ENCODE peak calls at places on chromosomes 6 and 20, in nine cellular contexts. C is fibroblast of lung, E is HCT116, W is GM12878, B is PC-3, P is mammary epithelial cell, Q is GM23248, A is endothelial cell of umbilical vein, I is neural progenitor cell. S is an unnamed sample.

GRCh38 chr6:140050232-140050995 is 676.0 kb upstream of the CITED2 start:
- DNase-seq in C (peak), E (no peak), W (no peak), B (peak), P (peak), Q (peak), A (no peak), I (peak), S (peak)

GRCh38 chr6:21918081-21918480 is 324.5 kb downstream of the SOX4 start:
- DNase-seq in C (no peak), E (no peak), W (no peak), B (no peak), P (no peak), Q (no peak), A (no peak), I (no peak), S (peak)

GRCh38 chr20:38847840-38848239 is 42.3 kb downstream of the PPP1R16B start:
- DNase-seq in C (no peak), E (no peak), W (no peak), B (no peak), P (no peak), Q (no peak), A (no peak), I (no peak), S (no peak)

GRCh38 chr6:2725999-2726567 is 24.6 kb downstream of the MYLK4 start:
- DNase-seq in C (peak), E (no peak), W (peak), B (no peak), P (no peak), Q (peak), A (peak), I (no peak), S (peak)

GRCh38 chr6:28251648-28252506 is at the start of gene ZKSCAN4:
- DNase-seq in C (peak), E (peak), W (peak), B (peak), P (peak), Q (peak), A (peak), I (peak), S (peak)

GRCh38 chr6:1485678-1486077 is 96.3 kb downstream of the FOXF2 start:
- DNase-seq in C (peak), E (peak), W (no peak), B (peak), P (peak), Q (peak), A (peak), I (no peak), S (peak)

GRCh38 chr6:52284131-52284459 is 447 bp downstream of the MCM3 start:
- DNase-seq in C (no peak), E (no peak), W (no peak), B (peak), P (no peak), Q (peak), A (no peak), I (peak), S (peak)

GRCh38 chr6:15535495-15536200 is 127.2 kb downstream of the DTNBP1 start:
- DNase-seq in C (no peak), E (no peak), W (no peak), B (no peak), P (no peak), Q (no peak), A (no peak), I (no peak), S (no peak)

GRCh38 chr6:71545905-71546304 is 257.3 kb downstream of the OGFRL1 start:
- DNase-seq in C (no peak), E (no peak), W (no peak), B (no peak), P (no peak), Q (no peak), A (no peak), I (no peak), S (no peak)

GRCh38 chr20:57657537-57658446 is 37.6 kb upstream of the ZBP1 start:
- DNase-seq in C (no peak), E (no peak), W (no peak), B (no peak), P (peak), Q (no peak), A (no peak), I (no peak), S (no peak)

GRCh38 chr6:125232466-125232865 is 69.3 kb downstream of the HDDC2 start:
- DNase-seq in C (peak), E (no peak), W (no peak), B (no peak), P (no peak), Q (peak), A (no peak), I (no peak), S (no peak)

GRCh38 chr6:154403803-154404202 is 47.2 kb upstream of the IPCEF1 start:
- DNase-seq in C (peak), E (no peak), W (no peak), B (peak), P (peak), Q (peak), A (no peak), I (no peak), S (peak)

GRCh38 chr6:7545509-7546369 is 4.3 kb downstream of the DSP start:
- DNase-seq in C (no peak), E (no peak), W (no peak), B (no peak), P (peak), Q (peak), A (no peak), I (no peak), S (peak)

GRCh38 chr6:46010771-46011170 is 4.9 kb downstream of the CLIC5 start:
- DNase-seq in C (no peak), E (no peak), W (no peak), B (no peak), P (no peak), Q (peak), A (no peak), I (no peak), S (peak)

GRCh38 chr6:154998855-154999254 is 3.7 kb downstream of the TIAM2 start:
- DNase-seq in C (no peak), E (no peak), W (no peak), B (no peak), P (no peak), Q (no peak), A (no peak), I (no peak), S (no peak)

GRCh38 chr20:3915691-3916090 is 26.5 kb downstream of the PANK2 start:
- DNase-seq in C (no peak), E (no peak), W (no peak), B (no peak), P (no peak), Q (no peak), A (no peak), I (no peak), S (no peak)

GRCh38 chr6:144140859-144141258 is 9.5 kb upstream of the STX11 start:
- DNase-seq in C (no peak), E (no peak), W (no peak), B (no peak), P (no peak), Q (no peak), A (no peak), I (no peak), S (no peak)

GRCh38 chr20:63268256-63268655 is 4.4 kb upstream of the ARFGAP1 start:
- DNase-seq in C (no peak), E (no peak), W (no peak), B (no peak), P (no peak), Q (peak), A (no peak), I (no peak), S (no peak)

DNA sequence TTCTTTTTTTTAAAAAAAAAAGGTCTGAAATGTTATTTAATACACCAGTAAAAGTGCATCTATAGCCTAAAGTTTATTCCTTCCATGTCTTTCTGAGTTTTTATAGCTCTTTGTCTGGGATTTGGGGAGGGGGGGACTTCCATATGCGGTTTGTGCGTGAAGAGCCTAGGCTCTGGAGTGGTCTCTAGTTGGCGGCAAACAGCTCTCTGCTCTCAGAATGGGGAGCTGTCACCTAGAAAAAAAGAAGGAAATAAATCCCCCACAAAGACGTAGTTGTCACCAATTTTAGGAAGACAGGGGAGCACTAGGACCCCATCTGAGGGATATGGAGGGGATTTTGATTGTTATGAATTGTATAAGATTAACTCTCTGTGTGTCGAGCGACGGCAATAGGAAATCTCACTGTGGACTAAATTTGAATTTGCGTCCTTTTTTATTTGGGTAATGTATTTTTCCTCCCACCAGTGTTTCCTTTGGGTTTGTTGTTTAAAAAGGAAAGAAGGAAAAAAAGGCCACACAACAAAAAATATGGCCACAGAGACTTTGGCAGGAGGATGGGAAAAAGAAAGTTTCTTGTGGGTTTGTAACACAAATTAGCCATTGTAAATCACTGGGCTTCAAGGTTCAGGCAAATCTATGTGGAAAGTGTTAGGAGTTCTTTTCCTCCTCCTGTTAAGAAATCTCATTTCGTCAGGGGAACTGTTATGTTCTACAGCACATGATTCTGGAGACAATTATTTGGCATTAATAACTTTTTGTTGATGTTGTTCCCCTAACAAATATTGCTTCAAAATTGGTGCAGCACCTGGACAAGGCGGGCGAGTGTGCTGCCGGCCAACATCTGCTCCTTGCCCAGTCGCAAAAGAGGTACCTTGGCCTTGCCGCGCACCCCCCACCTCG is 7.5 kb downstream of the POU3F2 start:
- DNase-seq in C (no peak), E (no peak), W (no peak), B (no peak), P (no peak), Q (no peak), A (no peak), I (peak), S (no peak)
- TF ChIP-seq EZH2 in C (no peak), E (no peak), W (no peak), B (no peak), P (peak), Q (no peak), A (no peak), I (peak), S (peak)

GRCh38 chr6:44223471-44224153 is at the start of gene SLC29A1:
- DNase-seq in C (peak), E (no peak), W (no peak), B (peak), P (peak), Q (peak), A (peak), I (peak), S (peak)

GRCh38 chr6:44224978-44225330 is 1.6 kb downstream of the SLC29A1 start:
- DNase-seq in C (no peak), E (no peak), W (no peak), B (no peak), P (no peak), Q (no peak), A (no peak), I (no peak), S (no peak)

GRCh38 chr6:44225579-44226325 is 2.4 kb downstream of the SLC29A1 start:
- DNase-seq in C (no peak), E (no peak), W (no peak), B (no peak), P (no peak), Q (no peak), A (no peak), I (no peak), S (no peak)

GRCh38 chr6:44222987-44223470 is 366 bp upstream of the SLC29A1 start:
- DNase-seq in C (no peak), E (no peak), W (no peak), B (peak), P (no peak), Q (peak), A (peak), I (no peak), S (no peak)

GRCh38 chr6:44224154-44224977 is 971 bp downstream of the SLC29A1 start:
- DNase-seq in C (no peak), E (no peak), W (no peak), B (peak), P (peak), Q (peak), A (peak), I (no peak), S (no peak)
- H2AFZ ChIP-seq in C (peak), E (no peak), W (peak), B (peak), P (peak), Q (peak), A (no peak), I (no peak), S (no peak)

GRCh38 chr6:106973841-106974336 is 640 bp downstream of the CD24 start:
- DNase-seq in C (no peak), E (no peak), W (no peak), B (peak), P (peak), Q (peak), A (no peak), I (peak), S (peak)
- TF ChIP-seq EZH2 in C (peak), E (no peak), W (no peak), B (no peak), P (no peak), Q (peak), A (peak), I (no peak), S (no peak)

DNA sequence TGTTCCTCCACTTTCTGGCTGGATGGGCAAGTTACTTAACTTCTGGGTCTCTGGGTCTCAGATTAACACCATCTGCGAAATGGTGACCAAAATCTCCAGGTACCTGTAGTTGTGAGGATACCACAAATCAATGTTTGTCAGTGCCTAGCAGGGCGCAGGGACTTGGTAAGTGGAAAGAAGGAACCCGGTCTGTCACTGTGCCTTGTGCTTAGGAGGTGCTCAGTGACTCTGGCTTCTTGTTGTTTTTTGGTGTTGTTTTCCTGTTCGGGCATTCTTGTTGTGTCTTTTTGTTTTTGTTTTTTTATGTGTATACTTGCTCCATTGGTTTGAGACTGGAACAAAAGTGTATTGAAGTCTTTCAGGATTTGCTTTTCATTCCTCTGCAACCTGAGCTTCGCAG is 17.8 kb downstream of the TM9SF4 start:
- DNase-seq in C (no peak), E (no peak), W (no peak), B (no peak), P (no peak), Q (no peak), A (no peak), I (no peak), S (no peak)
- H2AFZ ChIP-seq in C (no peak), E (no peak), W (no peak), B (no peak), P (no peak), Q (no peak), A (no peak), I (no peak), S (no peak)

GRCh38 chr6:10384719-10385511 is 30.0 kb downstream of the TFAP2A start:
- DNase-seq in C (no peak), E (no peak), W (no peak), B (no peak), P (no peak), Q (no peak), A (no peak), I (peak), S (no peak)
- TF ChIP-seq EZH2 in C (no peak), E (no peak), W (no peak), B (no peak), P (no peak), Q (no peak), A (no peak), I (peak), S (peak)

DNA sequence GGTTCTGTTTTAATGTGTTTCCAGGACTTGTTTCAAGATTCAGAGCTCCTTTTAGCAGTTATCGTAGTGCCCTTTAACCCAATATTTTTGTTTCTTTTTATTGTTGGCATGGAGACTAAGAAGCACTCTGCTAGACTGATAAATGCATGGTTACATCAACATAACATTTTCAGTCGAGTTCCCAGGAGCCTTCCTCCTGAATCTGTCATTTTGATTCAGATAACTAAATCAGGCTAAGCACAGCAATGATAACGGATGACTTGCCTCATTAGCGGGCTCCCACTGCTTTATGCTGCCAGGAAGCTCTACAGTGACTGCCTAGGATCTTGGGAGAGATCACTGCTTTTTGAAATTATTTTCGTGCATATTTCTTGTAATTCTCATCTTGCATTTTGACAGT is 772.8 kb upstream of the GJE1 start:
- DNase-seq in C (peak), E (no peak), W (no peak), B (no peak), P (no peak), Q (no peak), A (peak), I (peak), S (no peak)
- H2AFZ ChIP-seq in C (peak), E (no peak), W (no peak), B (no peak), P (no peak), Q (peak), A (peak), I (peak), S (no peak)

GRCh38 chr20:49562341-49563014 is 5.5 kb downstream of the PTGIS start:
- DNase-seq in C (peak), E (peak), W (no peak), B (peak), P (peak), Q (peak), A (peak), I (peak), S (peak)
- TF ChIP-seq EZH2 in C (no peak), E (no peak), W (no peak), B (no peak), P (no peak), Q (no peak), A (no peak), I (no peak), S (no peak)

GRCh38 chr6:38162493-38163185 is 343.1 kb downstream of the ZFAND3 start:
- DNase-seq in C (no peak), E (no peak), W (no peak), B (no peak), P (no peak), Q (no peak), A (no peak), I (no peak), S (no peak)
- H2AFZ ChIP-seq in C (no peak), E (no peak), W (no peak), B (no peak), P (no peak), Q (no peak), A (no peak), I (no peak), S (no peak)